ENCODE peak calls at places on chromosomes 6 and 20, in five cellular contexts. One of them, this sample, is unnamed.

GRCh38 chr6:7273709-7274108 is 39.3 kb downstream of the SSR1 start:
- DNase-seq in lower lobe of right lung: no peak
- DNase-seq in cardiac muscle cell: no peak
- DNase-seq in trophoblast cell: no peak
- DNase-seq in IMR-90: no peak
- DNase-seq in this sample: no peak

GRCh38 chr20:45269754-45270270 is 15.4 kb upstream of the SLPI start:
- DNase-seq in trophoblast cell: no peak
- DNase-seq in lower lobe of right lung: no peak
- DNase-seq in IMR-90: no peak
- DNase-seq in cardiac muscle cell: no peak
- DNase-seq in this sample: no peak

GRCh38 chr6:34093854-34094430 is 51.9 kb downstream of the GRM4 start:
- DNase-seq in IMR-90: no peak
- DNase-seq in trophoblast cell: peak; percentile 72
- DNase-seq in lower lobe of right lung: no peak
- DNase-seq in cardiac muscle cell: no peak
- DNase-seq in this sample: no peak

GRCh38 chr20:25644814-25645213 is 21.0 kb upstream of the NANP start:
- DNase-seq in lower lobe of right lung: no peak
- DNase-seq in trophoblast cell: no peak
- DNase-seq in IMR-90: no peak
- DNase-seq in cardiac muscle cell: no peak
- DNase-seq in this sample: no peak

GRCh38 chr6:42279966-42280629 is 62.4 kb upstream of the MRPS10 start:
- DNase-seq in cardiac muscle cell: no peak
- DNase-seq in IMR-90: peak; percentile 59
- DNase-seq in lower lobe of right lung: no peak
- DNase-seq in trophoblast cell: no peak
- DNase-seq in this sample: no peak

GRCh38 chr6:3522561-3523287 is 65.9 kb upstream of the SLC22A23 start:
- DNase-seq in cardiac muscle cell: no peak
- DNase-seq in trophoblast cell: peak; percentile 93
- DNase-seq in lower lobe of right lung: no peak
- DNase-seq in IMR-90: peak; percentile 91
- DNase-seq in this sample: no peak

GRCh38 chr6:30061766-30062458 is 847 bp downstream of the POLR1H start:
- DNase-seq in IMR-90: peak; percentile 17
- DNase-seq in trophoblast cell: no peak
- DNase-seq in cardiac muscle cell: no peak
- DNase-seq in lower lobe of right lung: no peak
- DNase-seq in this sample: no peak

GRCh38 chr20:18506744-18507143 is 996 bp upstream of the SEC23B start:
- DNase-seq in IMR-90: no peak
- DNase-seq in cardiac muscle cell: no peak
- DNase-seq in lower lobe of right lung: no peak
- DNase-seq in trophoblast cell: no peak
- DNase-seq in this sample: no peak

GRCh38 chr20:19761853-19762252 is 3.8 kb downstream of the RIN2 start:
- DNase-seq in cardiac muscle cell: no peak
- DNase-seq in lower lobe of right lung: no peak
- DNase-seq in trophoblast cell: no peak
- DNase-seq in IMR-90: no peak
- DNase-seq in this sample: no peak

GRCh38 chr20:343107-343506 is 3.8 kb upstream of the NRSN2 start:
- DNase-seq in cardiac muscle cell: no peak
- DNase-seq in trophoblast cell: no peak
- DNase-seq in lower lobe of right lung: no peak
- DNase-seq in IMR-90: no peak
- DNase-seq in this sample: no peak

GRCh38 chr6:30793521-30794194 is 49.3 kb upstream of the IER3 start:
- DNase-seq in lower lobe of right lung: no peak
- DNase-seq in IMR-90: peak; percentile 85
- DNase-seq in cardiac muscle cell: no peak
- DNase-seq in trophoblast cell: no peak
- DNase-seq in this sample: peak; percentile 34

GRCh38 chr20:50494428-50494827 is 15.8 kb upstream of the PTPN1 start:
- DNase-seq in IMR-90: no peak
- DNase-seq in cardiac muscle cell: no peak
- DNase-seq in lower lobe of right lung: no peak
- DNase-seq in trophoblast cell: no peak
- DNase-seq in this sample: no peak

GRCh38 chr6:168181776-168182765 is 103.1 kb upstream of the FRMD1 start:
- DNase-seq in cardiac muscle cell: no peak
- DNase-seq in trophoblast cell: no peak
- DNase-seq in IMR-90: no peak
- DNase-seq in lower lobe of right lung: peak; percentile 43
- DNase-seq in this sample: no peak

GRCh38 chr20:63235399-63235983 is at the start of gene BIRC7:
- DNase-seq in trophoblast cell: no peak
- DNase-seq in cardiac muscle cell: no peak
- DNase-seq in lower lobe of right lung: peak; percentile 69
- DNase-seq in IMR-90: no peak
- DNase-seq in this sample: no peak

GRCh38 chr6:82704048-82704447 is 340.4 kb downstream of the TPBG start:
- DNase-seq in trophoblast cell: no peak
- DNase-seq in IMR-90: no peak
- DNase-seq in lower lobe of right lung: no peak
- DNase-seq in cardiac muscle cell: no peak
- DNase-seq in this sample: no peak

GRCh38 chr6:163485388-163485851 is 70.9 kb downstream of the QKI start:
- DNase-seq in lower lobe of right lung: no peak
- DNase-seq in trophoblast cell: peak; percentile 30
- DNase-seq in IMR-90: peak; percentile 2
- DNase-seq in cardiac muscle cell: no peak
- DNase-seq in this sample: no peak

GRCh38 chr20:5486377-5487054 is 169.8 kb upstream of the PROKR2 start:
- DNase-seq in lower lobe of right lung: no peak
- DNase-seq in IMR-90: no peak
- DNase-seq in cardiac muscle cell: no peak
- DNase-seq in trophoblast cell: no peak
- DNase-seq in this sample: no peak

GRCh38 chr6:26240157-26240980 is 124.6 kb upstream of the BTN3A2 start:
- DNase-seq in cardiac muscle cell: peak; percentile 63
- DNase-seq in lower lobe of right lung: peak; percentile 66
- DNase-seq in IMR-90: peak; percentile 93
- DNase-seq in trophoblast cell: peak; percentile 84
- DNase-seq in this sample: peak; percentile 91

GRCh38 chr6:50128420-50129005 is 78.8 kb upstream of the DEFB112 start:
- DNase-seq in IMR-90: peak; percentile 24
- DNase-seq in cardiac muscle cell: peak; percentile 40
- DNase-seq in lower lobe of right lung: no peak
- DNase-seq in trophoblast cell: peak; percentile 56
- DNase-seq in this sample: no peak

GRCh38 chr6:159594750-159595117 is 98.3 kb downstream of the SOD2 start:
- DNase-seq in cardiac muscle cell: no peak
- DNase-seq in trophoblast cell: no peak
- DNase-seq in IMR-90: peak; percentile 82
- DNase-seq in lower lobe of right lung: no peak
- DNase-seq in this sample: no peak

GRCh38 chr6:38068854-38069253 is 249.3 kb downstream of the ZFAND3 start:
- DNase-seq in cardiac muscle cell: no peak
- DNase-seq in IMR-90: no peak
- DNase-seq in trophoblast cell: no peak
- DNase-seq in lower lobe of right lung: no peak
- DNase-seq in this sample: no peak

GRCh38 chr20:6014017-6014416 is 39.8 kb downstream of the LRRN4 start:
- DNase-seq in lower lobe of right lung: no peak
- DNase-seq in trophoblast cell: no peak
- DNase-seq in cardiac muscle cell: no peak
- DNase-seq in IMR-90: no peak
- DNase-seq in this sample: no peak

GRCh38 chr20:17871181-17871580 is 97.4 kb downstream of the SNX5 start:
- DNase-seq in cardiac muscle cell: no peak
- DNase-seq in IMR-90: peak; percentile 48
- DNase-seq in trophoblast cell: peak; percentile 32
- DNase-seq in lower lobe of right lung: no peak
- DNase-seq in this sample: no peak

GRCh38 chr6:118892248-118893094 is 1.5 kb upstream of the ASF1A start:
- DNase-seq in cardiac muscle cell: no peak
- DNase-seq in lower lobe of right lung: no peak
- DNase-seq in trophoblast cell: peak; percentile 46
- DNase-seq in IMR-90: no peak
- DNase-seq in this sample: no peak

DNA sequence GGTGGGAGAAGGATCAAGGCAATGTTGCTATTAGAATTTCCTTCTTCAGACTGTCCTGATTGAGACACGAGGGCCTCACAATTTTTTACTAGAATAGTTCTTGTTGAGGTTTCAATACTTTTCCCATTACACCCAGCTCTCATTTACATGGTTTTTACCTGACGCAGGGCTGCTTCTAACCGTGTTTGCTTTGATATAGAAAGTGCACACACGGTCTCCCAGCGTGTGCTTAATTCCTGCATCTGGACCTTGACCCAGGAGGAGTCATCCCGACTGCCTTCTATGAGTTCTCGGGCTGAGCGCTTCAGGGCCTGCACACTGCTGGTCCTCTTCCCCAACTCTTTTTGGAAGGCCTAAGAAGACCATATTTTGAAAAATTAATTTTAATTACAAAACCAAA is 160.2 kb downstream of the DST start:
- DNase-seq in cardiac muscle cell: no peak
- DNase-seq in trophoblast cell: peak; percentile 79
- DNase-seq in lower lobe of right lung: no peak
- DNase-seq in IMR-90: no peak
- DNase-seq in this sample: no peak
- H3K36me3 ChIP-seq in cardiac muscle cell: peaks cover 32% of the 10 kb centered on the region
- H3K36me3 ChIP-seq in trophoblast cell: peaks cover 9% of the 10 kb centered on the region
- H3K36me3 ChIP-seq in lower lobe of right lung: peaks cover 66% of the 10 kb centered on the region
- H3K36me3 ChIP-seq in IMR-90: peaks cover 45% of the 10 kb centered on the region
- H3K36me3 ChIP-seq in this sample: peaks cover 8% of the 10 kb centered on the region

DNA sequence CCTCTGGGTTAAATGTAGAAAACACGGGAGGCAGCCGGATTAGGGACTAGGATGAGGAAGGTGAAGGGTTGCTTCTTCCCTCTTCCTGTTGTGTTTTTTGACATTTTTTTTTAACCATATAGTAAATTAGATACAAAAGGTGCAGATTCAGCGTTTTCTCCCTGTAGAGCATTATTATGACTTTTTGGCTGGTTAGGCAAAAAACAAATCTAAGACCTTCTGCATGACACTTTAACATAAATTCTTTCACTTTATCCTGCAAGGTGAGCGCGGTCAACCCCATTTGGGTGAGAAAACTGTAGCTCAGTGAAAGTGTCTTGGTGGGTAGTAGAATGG is 1.3 kb downstream of the SLC16A10 start:
- DNase-seq in cardiac muscle cell: no peak
- DNase-seq in IMR-90: no peak
- DNase-seq in lower lobe of right lung: no peak
- DNase-seq in trophoblast cell: peak; percentile 10
- DNase-seq in this sample: no peak
- H3K4me3 ChIP-seq in cardiac muscle cell: peak overlapping the region; percentile 75
- H3K4me3 ChIP-seq in IMR-90: no peak overlapping the region
- H3K4me3 ChIP-seq in lower lobe of right lung: peak overlapping the region; percentile 66
- H3K4me3 ChIP-seq in trophoblast cell: peak overlapping the region; percentile 78
- H3K4me3 ChIP-seq in this sample: peak overlapping the region; percentile 69

DNA sequence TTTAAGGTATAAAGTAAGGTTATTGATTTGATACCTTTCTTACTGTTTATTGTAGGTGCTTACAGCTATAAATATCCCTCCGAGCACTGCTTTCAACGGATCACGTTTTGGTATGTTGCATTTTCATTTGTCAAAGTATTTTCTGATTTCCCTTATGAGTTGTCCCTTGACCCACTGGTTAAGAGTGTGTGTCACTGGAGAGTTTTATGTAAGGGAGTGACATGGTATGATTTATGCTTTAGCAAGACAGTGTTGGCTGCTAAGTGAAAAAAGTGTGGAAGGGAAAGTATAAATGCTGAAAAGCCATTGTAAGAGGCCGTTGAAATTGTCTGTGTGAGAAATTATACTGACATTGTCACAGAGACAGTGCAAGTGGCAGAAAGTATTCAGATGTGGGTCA is 72.0 kb downstream of the SYCP2 start:
- DNase-seq in lower lobe of right lung: no peak
- DNase-seq in IMR-90: no peak
- DNase-seq in trophoblast cell: no peak
- DNase-seq in cardiac muscle cell: no peak
- DNase-seq in this sample: no peak
- H3K36me3 ChIP-seq in lower lobe of right lung: no peaks in the 10 kb centered on the region
- H3K36me3 ChIP-seq in IMR-90: no peaks in the 10 kb centered on the region
- H3K36me3 ChIP-seq in trophoblast cell: no peaks in the 10 kb centered on the region
- H3K36me3 ChIP-seq in cardiac muscle cell: no peaks in the 10 kb centered on the region
- H3K36me3 ChIP-seq in this sample: no peaks in the 10 kb centered on the region

GRCh38 chr20:3690413-3690812 is 8.6 kb upstream of the ADAM33 start:
- DNase-seq in lower lobe of right lung: no peak
- DNase-seq in IMR-90: no peak
- DNase-seq in trophoblast cell: no peak
- DNase-seq in cardiac muscle cell: no peak
- DNase-seq in this sample: no peak

GRCh38 chr20:3687655-3688054 is 5.8 kb upstream of the ADAM33 start:
- DNase-seq in trophoblast cell: peak; percentile 44
- DNase-seq in IMR-90: peak; percentile 63
- DNase-seq in lower lobe of right lung: no peak
- DNase-seq in cardiac muscle cell: no peak
- DNase-seq in this sample: no peak

GRCh38 chr20:3689978-3690377 is 8.2 kb upstream of the ADAM33 start:
- DNase-seq in lower lobe of right lung: no peak
- DNase-seq in cardiac muscle cell: no peak
- DNase-seq in trophoblast cell: no peak
- DNase-seq in IMR-90: no peak
- DNase-seq in this sample: no peak

GRCh38 chr20:3685341-3685740 is 3.5 kb upstream of the ADAM33 start:
- DNase-seq in trophoblast cell: no peak
- DNase-seq in lower lobe of right lung: no peak
- DNase-seq in cardiac muscle cell: no peak
- DNase-seq in IMR-90: peak; percentile 53
- DNase-seq in this sample: no peak

DNA sequence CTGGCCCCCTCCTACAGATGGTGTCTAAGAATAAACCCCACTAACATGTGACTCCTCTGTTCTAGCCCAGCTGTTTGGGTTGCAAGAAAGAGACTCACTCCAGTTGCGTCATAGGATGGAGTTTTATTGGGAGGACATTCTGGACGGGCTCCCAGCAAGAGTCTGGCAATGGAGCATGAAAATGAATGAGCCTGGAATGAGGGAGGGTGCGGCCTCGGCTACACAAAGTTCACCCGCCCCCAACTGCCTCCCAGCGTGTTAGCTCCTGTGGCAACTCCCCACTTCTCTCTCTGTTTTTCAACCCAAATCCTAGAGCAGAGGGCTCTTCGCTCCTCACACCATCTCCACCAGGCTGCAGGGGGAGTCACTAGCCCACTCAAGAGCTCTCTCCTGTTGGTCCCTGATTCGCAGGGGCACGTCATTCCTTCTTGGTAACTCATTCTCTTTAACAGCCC is 5.1 kb upstream of the ADAM33 start:
- DNase-seq in trophoblast cell: no peak
- DNase-seq in cardiac muscle cell: no peak
- DNase-seq in lower lobe of right lung: no peak
- DNase-seq in IMR-90: peak; percentile 94
- DNase-seq in this sample: no peak
- H3K4me3 ChIP-seq in trophoblast cell: no peak overlapping the region
- H3K4me3 ChIP-seq in cardiac muscle cell: no peak overlapping the region
- H3K4me3 ChIP-seq in lower lobe of right lung: no peak overlapping the region
- H3K4me3 ChIP-seq in IMR-90: no peak overlapping the region
- H3K4me3 ChIP-seq in this sample: no peak overlapping the region

GRCh38 chr6:170205126-170205525 is 85.8 kb downstream of the DLL1 start:
- DNase-seq in lower lobe of right lung: no peak
- DNase-seq in IMR-90: no peak
- DNase-seq in cardiac muscle cell: no peak
- DNase-seq in trophoblast cell: no peak
- DNase-seq in this sample: no peak
- H3K36me3 ChIP-seq in lower lobe of right lung: no peaks in the 10 kb centered on the region
- H3K36me3 ChIP-seq in IMR-90: no peaks in the 10 kb centered on the region
- H3K36me3 ChIP-seq in cardiac muscle cell: no peaks in the 10 kb centered on the region
- H3K36me3 ChIP-seq in trophoblast cell: no peaks in the 10 kb centered on the region
- H3K36me3 ChIP-seq in this sample: no peaks in the 10 kb centered on the region

This sample was measured in GM06990.